ENCODE peak calls at places on chromosomes 5 and 9, in seven cellular contexts. S is small intestine, I is A549, W is Peyer's patch, T is OCI-LY7, L is endothelial cell of umbilical vein, U is PC-3. A is an unnamed sample.

GRCh38 chr5:167458412-167458811 is 833.0 kb upstream of the WWC1 start:
- DNase-seq in S (no peak), I (no peak), W (no peak), T (no peak), L (no peak), U (no peak), A (no peak)

GRCh38 chr5:5546408-5546807 is 123.9 kb downstream of the ICE1 start:
- DNase-seq in S (no peak), I (no peak), W (no peak), T (no peak), L (no peak), U (no peak), A (no peak)

GRCh38 chr9:80550181-80550580 is 978.4 kb downstream of the TLE4 start:
- DNase-seq in S (no peak), I (no peak), W (no peak), T (no peak), L (no peak), U (no peak), A (no peak)

GRCh38 chr5:65262590-65263189 is 219.0 kb downstream of the ADAMTS6 start:
- DNase-seq in S (no peak), I (no peak), W (no peak), T (no peak), L (peak; percentile 76), U (no peak), A (no peak)

GRCh38 chr9:71891557-71892189 is 19.3 kb downstream of the ABHD17B start:
- DNase-seq in S (peak; percentile 27), I (no peak), W (no peak), T (peak; percentile 41), L (no peak), U (no peak), A (no peak)

GRCh38 chr5:51632794-51633193 is 249.5 kb downstream of the ISL1 start:
- DNase-seq in S (no peak), I (no peak), W (no peak), T (no peak), L (peak; percentile 11), U (peak; percentile 60), A (no peak)

GRCh38 chr5:82812575-82812974 is 264.6 kb downstream of the TMEM167A start:
- DNase-seq in S (no peak), I (no peak), W (no peak), T (no peak), L (no peak), U (no peak), A (no peak)

GRCh38 chr9:120808931-120809330 is 15.7 kb upstream of the FBXW2 start:
- DNase-seq in S (no peak), I (no peak), W (no peak), T (no peak), L (no peak), U (no peak), A (no peak)

GRCh38 chr5:111379391-111379816 is 132.9 kb downstream of the STARD4 start:
- DNase-seq in S (no peak), I (no peak), W (no peak), T (no peak), L (no peak), U (no peak), A (no peak)

GRCh38 chr5:180330810-180331646 is 22.1 kb downstream of the GFPT2 start:
- DNase-seq in S (no peak), I (peak; percentile 93), W (no peak), T (no peak), L (peak; percentile 41), U (peak; percentile 95), A (no peak)

GRCh38 chr5:78964889-78965288 is 20.2 kb downstream of the ARSB start:
- DNase-seq in S (peak; percentile 58), I (peak; percentile 38), W (no peak), T (peak; percentile 76), L (peak; percentile 79), U (peak; percentile 64), A (no peak)

GRCh38 chr5:582936-583635 is 29.1 kb upstream of the CEP72 start:
- DNase-seq in S (no peak), I (no peak), W (peak; percentile 12), T (no peak), L (no peak), U (no peak), A (no peak)

GRCh38 chr5:180157866-180158265 is 51.1 kb downstream of the RASGEF1C start:
- DNase-seq in S (no peak), I (no peak), W (no peak), T (no peak), L (no peak), U (no peak), A (no peak)

GRCh38 chr9:132743886-132744544 is 73.8 kb downstream of the GTF3C4 start:
- DNase-seq in S (no peak), I (no peak), W (no peak), T (no peak), L (no peak), U (no peak), A (peak; percentile 28)

GRCh38 chr5:157303667-157304327 is 37.9 kb downstream of the CYFIP2 start:
- DNase-seq in S (no peak), I (no peak), W (no peak), T (peak; percentile 16), L (no peak), U (peak; percentile 57), A (peak; percentile 32)

GRCh38 chr9:124812401-124813016 is 35.6 kb downstream of the OLFML2A start:
- DNase-seq in S (no peak), I (peak; percentile 95), W (no peak), T (no peak), L (no peak), U (peak; percentile 84), A (peak; percentile 70)

GRCh38 chr9:87359958-87360601 is 137.6 kb upstream of the DAPK1 start:
- DNase-seq in S (no peak), I (no peak), W (no peak), T (no peak), L (no peak), U (no peak), A (no peak)

GRCh38 chr9:106859957-106860715 is 2.8 kb upstream of the ZNF462 start:
- DNase-seq in S (peak; percentile 43), I (peak; percentile 10), W (no peak), T (no peak), L (peak; percentile 46), U (peak; percentile 63), A (no peak)

GRCh38 chr9:87725356-87725899 is 491 bp upstream of the CTSL start:
- DNase-seq in S (no peak), I (peak; percentile 42), W (no peak), T (no peak), L (no peak), U (no peak), A (no peak)

GRCh38 chr5:91049800-91050199 is 333.3 kb downstream of the ARRDC3 start:
- DNase-seq in S (no peak), I (peak; percentile 37), W (no peak), T (no peak), L (peak; percentile 53), U (peak; percentile 86), A (no peak)

DNA sequence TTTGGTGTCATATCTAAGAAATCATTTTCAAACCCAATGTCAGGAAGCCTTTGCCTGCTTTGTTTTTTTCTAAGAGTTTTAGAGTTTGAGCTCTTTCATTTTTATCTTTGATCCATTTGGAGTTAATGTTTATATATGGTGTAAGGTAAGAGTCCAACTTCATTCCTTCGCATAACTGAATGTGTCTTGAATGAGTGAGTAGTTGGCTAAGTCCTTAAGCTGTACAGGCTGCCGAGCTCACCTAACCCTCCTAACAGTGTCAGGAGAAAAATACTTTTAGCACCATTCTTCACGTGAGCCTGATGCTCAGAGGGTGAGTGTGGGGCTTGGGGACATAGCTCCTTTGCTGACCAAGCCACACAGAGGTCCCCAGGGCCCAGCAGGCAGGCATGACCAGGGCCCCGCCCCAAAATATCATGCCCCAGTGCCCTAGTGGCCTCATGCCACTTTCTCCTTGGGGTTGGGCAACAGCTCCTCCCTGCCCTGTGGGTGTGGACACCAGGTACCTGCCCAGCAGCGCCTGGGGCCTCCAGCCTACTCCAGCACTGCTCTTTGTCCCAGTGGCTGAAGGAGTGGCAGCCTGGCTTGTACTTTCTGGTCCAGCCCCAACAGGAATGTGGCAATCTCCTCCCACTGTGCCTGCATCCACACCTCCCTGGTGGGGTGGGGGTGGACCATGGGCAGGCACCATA is 17.2 kb downstream of the PPARGC1B start:
- DNase-seq in S (peak; percentile 99), I (no peak), W (no peak), T (no peak), L (no peak), U (peak; percentile 89), A (no peak)
- H3K27ac ChIP-seq in S (peak overlapping the region; percentile 90), I (peak overlapping the region; percentile 67), W (peak overlapping the region; percentile 91), T (no peak overlapping the region), L (no peak overlapping the region), U (peak overlapping the region; percentile 53), A (no peak overlapping the region)

GRCh38 chr5:164898705-164899104 is 1393.3 kb downstream of the MAT2B start:
- DNase-seq in S (no peak), I (no peak), W (no peak), T (no peak), L (no peak), U (no peak), A (no peak)

GRCh38 chr5:164893071-164893470 is 1387.7 kb downstream of the MAT2B start:
- DNase-seq in S (no peak), I (no peak), W (no peak), T (no peak), L (no peak), U (no peak), A (no peak)
- H3K9me3 ChIP-seq in S (no peaks in the 10 kb centered on the region), I (no peaks in the 10 kb centered on the region), W (no peaks in the 10 kb centered on the region), T (peaks cover 4% of the 10 kb centered on the region), L (no peaks in the 10 kb centered on the region), U (peaks cover 5% of the 10 kb centered on the region), A (peaks cover 2% of the 10 kb centered on the region)

DNA sequence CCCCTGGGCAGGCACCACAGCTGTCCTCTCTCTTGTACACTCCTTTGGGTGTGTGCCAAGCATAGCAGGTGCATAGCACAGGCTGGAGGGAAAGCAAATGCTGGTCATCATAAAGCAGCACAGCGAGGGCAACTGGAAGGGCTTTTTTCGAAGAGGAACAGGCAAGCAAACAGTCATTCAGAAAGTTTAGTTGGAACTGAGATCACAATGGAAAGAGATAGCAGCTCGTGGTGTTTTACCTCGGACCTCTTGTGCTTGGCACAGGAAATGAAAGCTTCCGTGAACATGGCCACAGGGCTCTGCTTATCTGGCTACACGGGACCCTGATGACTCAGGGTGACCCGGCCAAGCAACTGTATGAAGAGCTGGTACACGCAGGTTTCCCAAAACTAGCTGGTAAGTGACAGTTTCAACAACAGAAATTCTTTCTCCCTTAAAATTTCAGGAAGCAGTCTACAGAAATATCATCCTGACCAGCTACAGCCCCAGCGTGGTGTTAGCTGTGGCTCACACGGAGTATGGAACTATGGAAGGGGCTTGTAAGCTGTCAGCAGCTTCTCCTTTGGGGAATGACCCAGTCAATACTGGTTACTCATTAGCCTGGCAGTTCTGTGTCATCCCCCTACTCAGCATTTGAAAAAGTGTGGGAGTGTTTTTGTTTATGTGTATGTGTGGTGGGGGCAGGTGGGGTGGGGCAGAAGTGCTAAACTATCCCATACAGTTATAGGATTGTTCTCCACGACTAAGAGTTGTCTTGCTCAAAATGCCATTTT is 48.1 kb downstream of the POC5 start:
- DNase-seq in S (peak; percentile 71), I (peak; percentile 40), W (no peak), T (peak; percentile 8), L (peak; percentile 95), U (peak; percentile 43), A (no peak)
- H3K27ac ChIP-seq in S (peak overlapping the region; percentile 80), I (peak overlapping the region; percentile 58), W (peak overlapping the region; percentile 54), T (no peak overlapping the region), L (peak overlapping the region; percentile 71), U (peak overlapping the region; percentile 36), A (no peak overlapping the region)

DNA sequence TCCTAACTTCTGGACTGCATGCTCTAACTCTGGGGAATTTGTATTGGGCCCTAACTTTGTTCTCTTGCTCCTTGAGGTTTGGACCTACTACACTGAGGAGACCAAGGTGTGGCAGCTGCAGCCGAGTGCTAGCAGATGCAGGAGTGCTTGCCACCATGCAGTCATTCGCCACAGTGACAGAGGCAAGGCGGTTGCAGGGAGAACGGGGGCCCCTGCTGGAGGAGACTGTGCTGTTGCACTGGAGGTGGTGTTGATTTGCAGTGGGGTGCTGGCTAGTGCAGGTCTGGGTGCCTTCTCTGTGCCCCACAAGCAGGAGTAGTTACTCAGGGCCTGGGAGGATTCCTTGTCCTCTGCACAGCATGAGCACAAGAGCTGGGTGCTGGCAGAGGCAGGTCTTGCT is 22.4 kb upstream of the DIRAS2 start:
- DNase-seq in S (no peak), I (no peak), W (no peak), T (no peak), L (no peak), U (no peak), A (peak; percentile 57)
- H3K9me3 ChIP-seq in S (no peaks in the 10 kb centered on the region), I (peaks cover 5% of the 10 kb centered on the region), W (no peaks in the 10 kb centered on the region), T (no peaks in the 10 kb centered on the region), L (no peaks in the 10 kb centered on the region), U (no peaks in the 10 kb centered on the region), A (no peaks in the 10 kb centered on the region)